ENCODE peak calls at places on chromosomes 13 and 19, in four cellular contexts. One of them, this sample, is unnamed.

GRCh38 chr19:1098177-1099051 is 3.2 kb upstream of the POLR2E start:
- DNase-seq in K562: no peak
- DNase-seq in HepG2: peak
- DNase-seq in GM12878: no peak
- DNase-seq in this sample: no peak

GRCh38 chr13:68551701-68552522 is 1321.8 kb upstream of the PCDH9 start:
- DNase-seq in K562: no peak
- DNase-seq in HepG2: no peak
- DNase-seq in GM12878: no peak
- DNase-seq in this sample: no peak

GRCh38 chr19:13975870-13976269 is 23.6 kb downstream of the DCAF15 start:
- DNase-seq in K562: no peak
- DNase-seq in HepG2: no peak
- DNase-seq in GM12878: no peak
- DNase-seq in this sample: no peak

GRCh38 chr19:41993612-41994483 is at the start of gene ATP1A3:
- DNase-seq in K562: peak
- DNase-seq in HepG2: no peak
- DNase-seq in GM12878: no peak
- DNase-seq in this sample: peak

GRCh38 chr19:3132971-3133792 is 2.7 kb upstream of the GNA15 start:
- DNase-seq in K562: peak
- DNase-seq in HepG2: no peak
- DNase-seq in GM12878: peak
- DNase-seq in this sample: no peak

GRCh38 chr13:48567521-48568331 is 34.8 kb upstream of the RCBTB2 start:
- DNase-seq in K562: no peak
- DNase-seq in HepG2: peak
- DNase-seq in GM12878: no peak
- DNase-seq in this sample: no peak

GRCh38 chr19:51688665-51689571 is 4.2 kb upstream of the SPACA6 start:
- DNase-seq in K562: peak
- DNase-seq in HepG2: peak
- DNase-seq in GM12878: no peak
- DNase-seq in this sample: peak

GRCh38 chr13:66635526-66635925 is 594.6 kb downstream of the PCDH9 start:
- DNase-seq in K562: no peak
- DNase-seq in HepG2: no peak
- DNase-seq in GM12878: no peak
- DNase-seq in this sample: no peak

GRCh38 chr19:33438016-33438671 is 64.6 kb downstream of the CEBPG start:
- DNase-seq in K562: no peak
- DNase-seq in HepG2: no peak
- DNase-seq in GM12878: no peak
- DNase-seq in this sample: no peak

GRCh38 chr13:47508518-47509228 is 492.4 kb downstream of the SUCLA2 start:
- DNase-seq in K562: no peak
- DNase-seq in HepG2: no peak
- DNase-seq in GM12878: no peak
- DNase-seq in this sample: no peak

GRCh38 chr19:46759817-46760333 is 13.6 kb upstream of the STRN4 start:
- DNase-seq in K562: no peak
- DNase-seq in HepG2: no peak
- DNase-seq in GM12878: no peak
- DNase-seq in this sample: no peak

GRCh38 chr19:56725829-56726424 is 54.4 kb upstream of the ZNF835 start:
- DNase-seq in K562: no peak
- DNase-seq in HepG2: no peak
- DNase-seq in GM12878: no peak
- DNase-seq in this sample: no peak

DNA sequence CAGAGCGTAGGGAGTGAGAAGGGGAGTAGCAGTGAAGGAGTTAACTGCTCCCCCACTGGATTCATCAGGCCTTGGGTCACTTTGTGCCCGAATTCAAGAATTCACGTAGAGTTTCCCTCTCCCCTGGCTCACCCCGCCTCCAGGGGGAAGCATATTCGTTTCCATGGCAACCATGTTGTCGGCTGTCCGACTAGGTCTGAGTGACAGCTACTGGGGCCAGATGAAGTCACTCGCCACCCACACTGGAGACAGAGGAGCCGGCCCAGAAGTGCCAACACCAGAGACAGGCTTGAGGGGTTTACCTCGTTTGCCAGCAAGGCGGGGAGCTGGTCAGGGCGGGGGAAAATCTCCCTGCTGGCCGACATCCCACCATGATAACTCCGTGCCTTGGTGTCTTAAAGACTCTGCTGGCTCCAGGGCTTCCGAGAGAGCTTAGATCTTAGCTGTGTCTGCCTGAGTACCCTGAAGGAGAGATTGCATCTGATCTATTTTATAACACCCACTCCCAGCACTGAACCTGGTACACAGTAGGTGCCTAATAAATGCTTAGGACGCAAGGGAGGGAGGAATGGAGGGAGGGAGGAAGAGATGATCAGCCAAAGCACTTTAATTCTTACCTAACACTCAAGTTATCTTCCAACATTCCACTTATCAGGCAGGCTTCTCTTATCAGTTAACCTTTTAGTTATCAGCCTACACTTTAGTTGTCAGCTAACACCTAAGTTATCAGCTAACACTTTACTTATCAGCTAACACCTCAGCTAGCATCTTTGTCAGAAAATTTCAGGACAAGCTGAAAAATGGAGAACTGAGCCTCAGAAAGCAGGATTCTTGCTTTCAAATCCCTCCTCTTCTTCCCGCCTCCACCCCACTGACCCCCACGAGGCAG is 57.2 kb upstream of the ZNRF4 start:
- DNase-seq in K562: peak
- DNase-seq in HepG2: peak
- DNase-seq in GM12878: no peak
- DNase-seq in this sample: peak
- TF ChIP-seq FOXK2 in K562: no peak
- TF ChIP-seq FOXK2 in HepG2: no peak
- TF ChIP-seq FOXK2 in GM12878: no peak
- TF ChIP-seq FOXK2 in this sample: no peak

DNA sequence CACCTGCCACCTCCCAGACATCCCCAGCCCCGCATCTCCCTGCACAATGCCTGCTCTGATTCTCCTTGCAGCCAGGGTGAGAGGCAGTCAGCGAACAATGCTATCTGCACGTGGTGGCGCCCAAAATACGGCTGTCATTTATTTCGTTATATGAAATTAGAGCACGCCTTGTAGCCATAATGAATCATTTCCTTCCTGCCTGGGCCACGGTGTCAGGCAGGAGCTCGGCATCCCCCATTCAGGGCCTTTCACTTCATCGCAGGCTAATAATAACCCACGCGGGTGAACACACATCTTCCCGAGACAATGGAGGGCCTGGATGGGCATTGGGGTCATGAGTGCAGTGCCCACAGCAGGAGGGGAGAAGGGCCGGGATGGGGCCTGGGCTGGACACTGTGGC is 143.7 kb upstream of the ZNF507 start:
- DNase-seq in K562: no peak
- DNase-seq in HepG2: no peak
- DNase-seq in GM12878: no peak
- DNase-seq in this sample: no peak
- TF ChIP-seq FOXK2 in K562: no peak
- TF ChIP-seq FOXK2 in HepG2: no peak
- TF ChIP-seq FOXK2 in GM12878: no peak
- TF ChIP-seq FOXK2 in this sample: no peak

GRCh38 chr13:22232186-22232585 is 561.3 kb downstream of the FGF9 start:
- DNase-seq in K562: no peak
- DNase-seq in HepG2: no peak
- DNase-seq in GM12878: no peak
- DNase-seq in this sample: no peak
- TF ChIP-seq FOXK2 in K562: no peak
- TF ChIP-seq FOXK2 in HepG2: no peak
- TF ChIP-seq FOXK2 in GM12878: no peak
- TF ChIP-seq FOXK2 in this sample: no peak

GRCh38 chr13:112443191-112444000 is 67.2 kb downstream of the SPACA7 start:
- DNase-seq in K562: peak
- DNase-seq in HepG2: no peak
- DNase-seq in GM12878: no peak
- DNase-seq in this sample: peak
- TF ChIP-seq FOXK2 in K562: no peak
- TF ChIP-seq FOXK2 in HepG2: no peak
- TF ChIP-seq FOXK2 in GM12878: no peak
- TF ChIP-seq FOXK2 in this sample: no peak

GRCh38 chr19:17555929-17556813 is 722 bp downstream of the COLGALT1 start:
- DNase-seq in K562: peak
- DNase-seq in HepG2: no peak
- DNase-seq in GM12878: no peak
- DNase-seq in this sample: no peak
- TF ChIP-seq FOXK2 in K562: no peak
- TF ChIP-seq FOXK2 in HepG2: no peak
- TF ChIP-seq FOXK2 in GM12878: no peak
- TF ChIP-seq FOXK2 in this sample: no peak

GRCh38 chr13:110382229-110382628 is 75.1 kb downstream of the COL4A2 start:
- DNase-seq in K562: no peak
- DNase-seq in HepG2: no peak
- DNase-seq in GM12878: no peak
- DNase-seq in this sample: no peak
- TF ChIP-seq FOXK2 in K562: no peak
- TF ChIP-seq FOXK2 in HepG2: no peak
- TF ChIP-seq FOXK2 in GM12878: no peak
- TF ChIP-seq FOXK2 in this sample: no peak

GRCh38 chr13:51122868-51123267 is 11.8 kb upstream of the C13orf42 start:
- DNase-seq in K562: no peak
- DNase-seq in HepG2: peak
- DNase-seq in GM12878: peak
- DNase-seq in this sample: no peak

GRCh38 chr13:51130348-51130747 is 19.3 kb upstream of the C13orf42 start:
- DNase-seq in K562: no peak
- DNase-seq in HepG2: no peak
- DNase-seq in GM12878: no peak
- DNase-seq in this sample: no peak

GRCh38 chr13:51125495-51126226 is 14.6 kb upstream of the C13orf42 start:
- DNase-seq in K562: peak
- DNase-seq in HepG2: peak
- DNase-seq in GM12878: peak
- DNase-seq in this sample: peak
- TF ChIP-seq FOXK2 in K562: no peak
- TF ChIP-seq FOXK2 in HepG2: no peak
- TF ChIP-seq FOXK2 in GM12878: no peak
- TF ChIP-seq FOXK2 in this sample: no peak

This sample was measured in HEK293T.